ENCODE peak calls at places on chromosomes 11 and 22, in five cellular contexts. E is naive thymus-derived CD8-positive, alpha-beta T cell; V is IMR-90; M is T-helper 2 cell; Q is CD8-positive, alpha-beta T cell. J is an unnamed sample.

GRCh38 chr11:71129624-71130023 is 122.8 kb downstream of the SHANK2 start:
- DNase-seq in E (no peak), V (no peak), M (no peak), Q (no peak), J (no peak)

GRCh38 chr11:106770489-106771100 is 247.7 kb downstream of the GUCY1A2 start:
- DNase-seq in E (no peak), V (no peak), M (no peak), Q (no peak), J (no peak)

GRCh38 chr22:42203609-42204008 is 66.8 kb downstream of the TCF20 start:
- DNase-seq in E (no peak), V (no peak), M (no peak), Q (no peak), J (no peak)

GRCh38 chr11:112795142-112795815 is 165.9 kb upstream of the NCAM1 start:
- DNase-seq in E (no peak), V (peak), M (no peak), Q (no peak), J (no peak)

GRCh38 chr11:95375881-95376280 is 144.9 kb upstream of the SESN3 start:
- DNase-seq in E (no peak), V (peak), M (no peak), Q (no peak), J (no peak)

GRCh38 chr11:114928260-114928870 is 250.0 kb downstream of the NXPE2 start:
- DNase-seq in E (no peak), V (no peak), M (no peak), Q (no peak), J (no peak)

GRCh38 chr11:72228229-72228843 is 3.8 kb downstream of the INPPL1 start:
- DNase-seq in E (no peak), V (no peak), M (no peak), Q (no peak), J (peak)

GRCh38 chr22:37986371-37986770 is 2.0 kb upstream of the SOX10 start:
- DNase-seq in E (no peak), V (no peak), M (no peak), Q (no peak), J (no peak)

GRCh38 chr22:47020157-47020556 is 257.7 kb downstream of the TBC1D22A start:
- DNase-seq in E (no peak), V (peak), M (no peak), Q (no peak), J (peak)

GRCh38 chr22:49951001-49951677 is 9.4 kb upstream of the PIM3 start:
- DNase-seq in E (no peak), V (peak), M (no peak), Q (no peak), J (peak)

GRCh38 chr11:6321356-6321755 is 1.1 kb upstream of the CAVIN3 start:
- DNase-seq in E (no peak), V (no peak), M (no peak), Q (no peak), J (no peak)

GRCh38 chr11:109222730-109223129 is 199.3 kb upstream of the C11orf87 start:
- DNase-seq in E (no peak), V (no peak), M (no peak), Q (no peak), J (no peak)

GRCh38 chr11:103662880-103663279 is 373.6 kb upstream of the DDI1 start:
- DNase-seq in E (no peak), V (peak), M (no peak), Q (peak), J (no peak)

GRCh38 chr11:22807855-22808558 is 21.6 kb downstream of the SVIP start:
- DNase-seq in E (no peak), V (peak), M (no peak), Q (no peak), J (no peak)

GRCh38 chr11:110092577-110093406 is at the start of gene ZC3H12C:
- DNase-seq in E (no peak), V (peak), M (peak), Q (no peak), J (peak)

GRCh38 chr11:693887-694562 is 997 bp downstream of the DEAF1 start:
- DNase-seq in E (no peak), V (no peak), M (no peak), Q (no peak), J (no peak)